ENCODE peak calls at places on chromosome 9, in five cellular contexts. J is activated T-helper 1 cell treated with anti-CD3 and anti-CD28 coated beads, Interleukin-2, amount 50 U/mL, for 16 hours; R is SJSA1; G is T-helper 2 cell; L is NCI-H69. D is an unnamed sample.

GRCh38 chr9:98916660-98917059 is 27.0 kb upstream of the COL15A1 start:
- DNase-seq in J (no peak), G (no peak), R (no peak), L (no peak), D (no peak)

GRCh38 chr9:107650321-107650720 is 160.8 kb upstream of the KLF4 start:
- DNase-seq in G (no peak), L (no peak), J (no peak), R (no peak), D (no peak)

GRCh38 chr9:80449513-80449912 is 877.7 kb downstream of the TLE4 start:
- DNase-seq in G (no peak), L (no peak), R (no peak), J (no peak), D (no peak)

GRCh38 chr9:70053864-70054263 is 10.2 kb downstream of the MAMDC2 start:
- DNase-seq in L (peak), R (no peak), J (no peak), G (no peak), D (no peak)

GRCh38 chr9:71920456-71921189 is 9.2 kb downstream of the C9orf85 start:
- DNase-seq in G (no peak), L (no peak), R (no peak), J (no peak), D (no peak)

GRCh38 chr9:96604005-96604320 is 15.7 kb downstream of the CDC14B start:
- DNase-seq in R (no peak), L (no peak), G (no peak), J (no peak), D (no peak)

GRCh38 chr9:34452568-34452967 is 5.8 kb downstream of the FAM219A start:
- DNase-seq in G (no peak), R (no peak), J (no peak), L (peak), D (no peak)

GRCh38 chr9:114309096-114309495 is 13.8 kb upstream of the ORM1 start:
- DNase-seq in J (no peak), R (peak), G (no peak), L (no peak), D (no peak)

GRCh38 chr9:2621678-2622360 is at the start of gene VLDLR:
- DNase-seq in L (peak), R (no peak), J (no peak), G (no peak), D (no peak)

GRCh38 chr9:121765021-121765950 is 113.9 kb downstream of the DAB2IP start:
- DNase-seq in G (no peak), L (no peak), R (peak), J (no peak), D (no peak)

GRCh38 chr9:121154782-121155181 is 46.9 kb downstream of the RAB14 start:
- DNase-seq in J (no peak), R (no peak), G (no peak), L (no peak), D (no peak)

GRCh38 chr9:74960548-74960947 is 7.8 kb upstream of the C9orf40 start:
- DNase-seq in L (no peak), J (no peak), R (no peak), G (no peak), D (no peak)

GRCh38 chr9:13865869-13866268 is 448.1 kb downstream of the NFIB start:
- DNase-seq in J (no peak), G (no peak), L (no peak), R (no peak), D (no peak)

GRCh38 chr9:93603906-93604326 is 27.5 kb downstream of the PHF2 start:
- DNase-seq in J (no peak), G (no peak), R (no peak), L (no peak), D (no peak)